ENCODE peak calls at places on chromosomes 7 and 10, in five cellular contexts. Z is osteocyte; O is Peyer's patch; F is stimulated activated CD4-positive, alpha-beta T cell treated with anti-CD3 and anti-CD28 coated beads, Interleukin-4, amount 100 ng/mL, for 1 hour; J is HT-29. G is an unnamed sample.

GRCh38 chr7:156524737-156525597 is 115.6 kb upstream of the RNF32 start:
- DNase-seq in J (no peak), O (no peak), F (no peak), Z (no peak), G (no peak)

GRCh38 chr10:13681528-13681927 is 94.8 kb downstream of the PRPF18 start:
- DNase-seq in Z (no peak), J (no peak), F (no peak), O (no peak), G (no peak)

GRCh38 chr10:132618158-132618924 is 80.8 kb downstream of the INPP5A start:
- DNase-seq in O (no peak), Z (no peak), F (no peak), J (no peak), G (no peak)

GRCh38 chr7:28433604-28434254 is 21.4 kb downstream of the CREB5 start:
- DNase-seq in Z (no peak), O (no peak), F (no peak), J (peak), G (no peak)

GRCh38 chr7:4233621-4234497 is 448.2 kb upstream of the FOXK1 start:
- DNase-seq in O (no peak), Z (no peak), J (no peak), F (no peak), G (no peak)

GRCh38 chr7:151689196-151689971 is 169.7 kb upstream of the RHEB start:
- DNase-seq in O (no peak), Z (no peak), F (no peak), J (peak), G (no peak)

GRCh38 chr7:31263363-31263762 is 77.2 kb downstream of the NEUROD6 start:
- DNase-seq in O (no peak), F (no peak), J (no peak), Z (no peak), G (no peak)

GRCh38 chr7:5699951-5700384 is 81.5 kb downstream of the RNF216 start:
- DNase-seq in O (peak), Z (no peak), J (no peak), F (peak), G (no peak)

GRCh38 chr7:24932815-24933214 is 47.2 kb downstream of the OSBPL3 start:
- DNase-seq in O (no peak), Z (no peak), J (no peak), F (no peak), G (no peak)

GRCh38 chr7:19107392-19108147 is 9.9 kb downstream of the TWIST1 start:
- DNase-seq in J (no peak), Z (peak), F (no peak), O (no peak), G (peak)

GRCh38 chr10:58700576-58700975 is 187.9 kb downstream of the BICC1 start:
- DNase-seq in O (no peak), F (no peak), Z (no peak), J (no peak), G (no peak)

GRCh38 chr10:108358912-108359311 is 1194.4 kb upstream of the SORCS1 start:
- DNase-seq in Z (no peak), O (no peak), F (no peak), J (peak), G (no peak)

GRCh38 chr7:123747620-123748141 is 1.1 kb downstream of the WASL start:
- DNase-seq in J (peak), Z (no peak), O (peak), F (peak), G (peak)

G was measured in right atrium auricular region.